ENCODE peak calls at places on chromosomes 13 and 19, in five cellular contexts. T is lung, W is DND-41, E is aorta, S is adrenal gland. G is an unnamed sample.

GRCh38 chr19:33388231-33388816 is 14.8 kb downstream of the CEBPG start:
- DNase-seq in T (no peak), W (no peak), E (peak; percentile 76), S (no peak), G (no peak)

GRCh38 chr19:1447565-1447903 is 2.4 kb upstream of the APC2 start:
- DNase-seq in T (no peak), W (no peak), E (no peak), S (no peak), G (no peak)

GRCh38 chr13:99322297-99323103 is 15.3 kb upstream of the GPR183 start:
- DNase-seq in T (no peak), W (no peak), E (no peak), S (no peak), G (peak; percentile 72)

GRCh38 chr13:67643656-67644055 is 413.5 kb upstream of the PCDH9 start:
- DNase-seq in T (no peak), W (no peak), E (no peak), S (no peak), G (no peak)

GRCh38 chr13:51698352-51698751 is 105.6 kb downstream of the DHRS12 start:
- DNase-seq in T (no peak), W (no peak), E (no peak), S (no peak), G (no peak)

GRCh38 chr13:81480634-81481033 is 1139.7 kb upstream of the SPRY2 start:
- DNase-seq in T (no peak), W (no peak), E (no peak), S (no peak), G (no peak)

GRCh38 chr19:47381653-47382279 is 32.7 kb downstream of the DHX34 start:
- DNase-seq in T (no peak), W (no peak), E (no peak), S (no peak), G (peak; percentile 21)

GRCh38 chr13:50422181-50423148 is 407.2 kb downstream of the KCNRG start:
- DNase-seq in T (no peak), W (no peak), E (no peak), S (no peak), G (no peak)

GRCh38 chr19:50512112-50512998 is 1.4 kb downstream of the ASPDH start:
- DNase-seq in T (no peak), W (no peak), E (peak; percentile 79), S (no peak), G (no peak)

GRCh38 chr13:98847780-98848179 is 95.3 kb upstream of the SLC15A1 start:
- DNase-seq in T (no peak), W (no peak), E (no peak), S (no peak), G (no peak)

GRCh38 chr19:32651729-32652140 is 23.2 kb downstream of the ANKRD27 start:
- DNase-seq in T (no peak), W (no peak), E (no peak), S (no peak), G (no peak)

GRCh38 chr13:21672811-21673591 is 2.1 kb downstream of the FGF9 start:
- DNase-seq in T (no peak), W (no peak), E (no peak), S (peak; percentile 23), G (peak; percentile 9)

GRCh38 chr13:32545083-32545482 is 6.5 kb upstream of the N4BP2L2 start:
- DNase-seq in T (no peak), W (no peak), E (no peak), S (no peak), G (no peak)

GRCh38 chr13:33763021-33763420 is 54.9 kb upstream of the RFC3 start:
- DNase-seq in T (no peak), W (no peak), E (no peak), S (no peak), G (no peak)

GRCh38 chr13:51495300-51495699 is 42.5 kb upstream of the INTS6 start:
- DNase-seq in T (no peak), W (no peak), E (no peak), S (no peak), G (no peak)

GRCh38 chr19:10112037-10112751 is 701 bp downstream of the P2RY11 start:
- DNase-seq in T (no peak), W (no peak), E (no peak), S (no peak), G (peak; percentile 57)

GRCh38 chr13:67238861-67239260 is 8.7 kb upstream of the PCDH9 start:
- DNase-seq in T (no peak), W (no peak), E (no peak), S (no peak), G (no peak)

GRCh38 chr13:73828811-73829210 is 305.4 kb downstream of the KLF12 start:
- DNase-seq in T (no peak), W (peak; percentile 46), E (no peak), S (no peak), G (no peak)

GRCh38 chr19:54464044-54464623 is 556 bp upstream of the LENG9 start:
- DNase-seq in T (peak; percentile 97), W (peak; percentile 52), E (peak; percentile 90), S (peak; percentile 95), G (peak; percentile 97)
- H3K4me1 ChIP-seq in T (peaks cover 19% of the 10 kb centered on the region), W (peaks cover 16% of the 10 kb centered on the region), E (no peaks in the 10 kb centered on the region), S (peaks cover 16% of the 10 kb centered on the region), G (peaks cover 24% of the 10 kb centered on the region)

DNA sequence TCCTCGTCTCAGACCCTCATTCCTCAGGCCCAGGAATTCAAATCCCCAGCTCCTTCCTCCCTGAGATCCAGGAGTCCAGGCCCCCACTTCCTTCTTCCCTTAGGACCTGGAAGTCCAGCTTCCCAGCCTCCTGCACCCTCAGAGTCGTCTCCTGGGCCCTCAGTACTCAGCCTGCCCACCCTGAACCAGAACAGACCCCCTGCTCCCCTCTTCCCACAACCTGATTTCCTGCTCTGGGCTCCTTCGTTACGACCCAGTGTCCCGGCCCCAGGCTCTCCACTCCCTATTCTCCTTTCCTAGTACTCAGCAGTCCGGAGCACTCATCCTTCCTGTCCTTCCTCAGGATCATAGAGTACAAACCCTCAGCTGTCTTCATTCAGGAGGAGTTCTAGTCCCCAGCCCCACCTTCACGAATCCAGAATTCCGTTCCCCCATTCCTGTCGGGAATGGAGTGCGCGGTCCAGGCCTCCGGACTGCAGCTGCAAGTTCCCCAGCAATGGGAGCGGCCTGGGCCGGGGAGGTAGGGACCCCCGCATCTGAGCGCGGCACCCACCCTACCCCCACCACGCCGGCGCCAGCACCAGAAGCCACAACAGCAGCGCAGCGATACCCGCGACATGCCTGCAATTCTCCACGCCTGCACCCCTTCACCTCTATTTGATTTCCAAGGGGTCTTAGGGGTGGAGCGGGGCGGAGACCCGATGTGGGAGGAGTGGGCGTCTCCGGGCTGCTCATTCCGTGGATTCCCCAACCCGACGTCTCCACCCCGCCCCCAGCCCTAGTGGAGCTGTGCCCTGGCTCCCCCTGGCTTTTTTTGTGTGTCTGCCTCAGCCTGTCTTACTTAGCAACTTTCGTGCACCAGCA is 12.7 kb downstream of the EGLN2 start:
- DNase-seq in T (no peak), W (no peak), E (peak; percentile 74), S (no peak), G (no peak)
- H3K4me1 ChIP-seq in T (peaks cover 14% of the 10 kb centered on the region), W (no peaks in the 10 kb centered on the region), E (peaks cover 2% of the 10 kb centered on the region), S (peaks cover 9% of the 10 kb centered on the region), G (peaks cover 54% of the 10 kb centered on the region)

DNA sequence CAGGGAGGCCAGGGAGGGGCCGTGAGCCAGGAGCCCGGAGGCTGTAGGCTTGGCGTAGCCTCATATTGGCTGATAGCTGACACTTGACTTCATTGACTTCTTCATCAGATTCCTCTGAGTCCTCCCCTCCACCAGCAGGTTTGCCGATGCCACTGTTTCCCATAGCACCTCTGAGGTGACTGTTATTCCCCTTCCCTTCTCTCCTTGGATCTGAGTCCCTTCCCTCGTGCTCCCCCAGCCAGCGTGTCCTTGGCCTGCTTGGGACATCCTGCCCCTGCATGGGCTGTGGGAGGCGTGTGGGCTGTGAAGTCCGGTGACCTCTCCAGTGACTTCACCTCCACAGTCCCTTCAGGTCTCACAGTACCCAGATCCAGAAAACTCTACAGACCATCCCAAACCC is 8.8 kb downstream of the PPP1R37 start:
- DNase-seq in T (no peak), W (no peak), E (no peak), S (peak; percentile 68), G (no peak)
- H3K4me1 ChIP-seq in T (peaks cover 30% of the 10 kb centered on the region), W (peaks cover 15% of the 10 kb centered on the region), E (no peaks in the 10 kb centered on the region), S (peaks cover 57% of the 10 kb centered on the region), G (peaks cover 46% of the 10 kb centered on the region)

GRCh38 chr19:2726904-2727639 is 5.9 kb upstream of the DIRAS1 start:
- DNase-seq in T (no peak), W (no peak), E (no peak), S (no peak), G (no peak)
- H3K4me1 ChIP-seq in T (peaks cover 17% of the 10 kb centered on the region), W (no peaks in the 10 kb centered on the region), E (no peaks in the 10 kb centered on the region), S (peaks cover 12% of the 10 kb centered on the region), G (no peaks in the 10 kb centered on the region)

DNA sequence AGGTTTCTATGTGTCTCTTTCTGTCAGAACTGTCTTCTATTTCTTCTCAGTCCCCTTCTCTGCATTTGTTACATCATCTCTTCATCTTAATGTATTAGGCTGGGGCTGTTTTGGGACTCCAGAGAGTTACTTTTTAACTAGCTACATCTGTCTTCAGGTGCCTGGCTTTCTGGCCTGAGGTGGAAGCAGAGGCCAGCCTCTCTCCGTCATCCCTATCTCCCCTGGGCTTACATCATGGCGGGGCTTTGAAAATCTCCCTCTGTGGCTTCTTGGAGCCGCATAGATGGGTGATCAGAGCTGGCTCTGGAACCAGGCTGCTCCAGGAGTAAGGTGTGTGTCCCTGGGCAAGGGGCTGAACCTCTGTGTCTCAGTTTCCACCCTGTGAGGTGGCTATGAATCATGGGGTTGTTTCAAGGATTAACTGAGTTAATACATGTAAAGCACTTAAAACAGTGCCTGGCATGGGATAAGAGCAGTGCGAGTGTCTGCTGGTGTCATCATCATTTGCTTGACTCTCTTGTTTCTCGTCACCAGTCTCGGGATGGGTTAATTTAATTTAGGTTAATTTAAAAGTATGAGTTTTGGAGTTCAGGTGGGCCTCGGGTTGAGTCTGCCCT is 2.0 kb downstream of the EPN1 start:
- DNase-seq in T (no peak), W (no peak), E (no peak), S (no peak), G (no peak)
- H3K4me1 ChIP-seq in T (peaks cover 8% of the 10 kb centered on the region), W (peaks cover 46% of the 10 kb centered on the region), E (no peaks in the 10 kb centered on the region), S (peaks cover 60% of the 10 kb centered on the region), G (peaks cover 55% of the 10 kb centered on the region)

G was measured in CD4-positive, alpha-beta memory T cell.